ENCODE peak calls at places on chromosomes 3 and 15, in six cellular contexts. M is A549, E is GM12878, P is K562, A is HepG2, O is SK-N-SH. W is an unnamed sample.
A peak's percentile ranks its signal among the peaks of the same experiment; 100 is the strongest.

GRCh38 chr3:30657914-30658313 is 51.5 kb downstream of the TGFBR2 start:
- DNase-seq in O (no peak), E (no peak), P (no peak), A (no peak), M (no peak), W (peak; percentile 23)

GRCh38 chr15:47806008-47806407 is 88.7 kb downstream of the SEMA6D start:
- DNase-seq in E (no peak), P (no peak), O (peak; percentile 50), A (no peak), M (no peak), W (no peak)

GRCh38 chr3:143716731-143717130 is 131.5 kb downstream of the SLC9A9 start:
- DNase-seq in A (no peak), O (no peak), P (no peak), E (no peak), M (no peak), W (no peak)

GRCh38 chr3:47418167-47419082 is 37.6 kb downstream of the PTPN23 start:
- DNase-seq in P (no peak), A (no peak), M (no peak), E (no peak), O (peak; percentile 48), W (no peak)

GRCh38 chr3:197463279-197463678 is 92.5 kb downstream of the BDH1 start:
- DNase-seq in M (no peak), E (no peak), O (no peak), P (no peak), A (no peak), W (peak; percentile 30)

GRCh38 chr3:2354702-2355101 is 256.0 kb downstream of the CNTN4 start:
- DNase-seq in O (peak; percentile 60), E (no peak), M (peak; percentile 1), P (no peak), A (no peak), W (no peak)

GRCh38 chr3:156694536-156694935 is 20.1 kb downstream of the TIPARP start:
- DNase-seq in M (no peak), E (no peak), O (no peak), P (no peak), A (no peak), W (peak; percentile 76)

GRCh38 chr3:50205719-50206276 is 727 bp downstream of the SLC38A3 start:
- DNase-seq in M (no peak), P (peak; percentile 27), A (peak; percentile 73), O (peak; percentile 62), E (no peak), W (no peak)

GRCh38 chr3:114809668-114810413 is 337.2 kb downstream of the ZBTB20 start:
- DNase-seq in M (peak; percentile 11), A (peak; percentile 8), P (no peak), O (no peak), E (peak; percentile 79), W (peak; percentile 65)

GRCh38 chr3:124463234-124463633 is 267.0 kb upstream of the UMPS start:
- DNase-seq in O (no peak), P (no peak), M (no peak), E (no peak), A (no peak), W (no peak)

GRCh38 chr3:124467980-124468902 is 262.0 kb upstream of the UMPS start:
- DNase-seq in E (no peak), P (peak; percentile 56), O (peak; percentile 78), A (peak; percentile 20), M (peak; percentile 44), W (peak; percentile 40)
- TF ChIP-seq SMC3 in E (peak; percentile 94), P (peak; percentile 76), O (peak; percentile 97), A (peak; percentile 70), M (peak; percentile 93), W (peak; percentile 97)

DNA sequence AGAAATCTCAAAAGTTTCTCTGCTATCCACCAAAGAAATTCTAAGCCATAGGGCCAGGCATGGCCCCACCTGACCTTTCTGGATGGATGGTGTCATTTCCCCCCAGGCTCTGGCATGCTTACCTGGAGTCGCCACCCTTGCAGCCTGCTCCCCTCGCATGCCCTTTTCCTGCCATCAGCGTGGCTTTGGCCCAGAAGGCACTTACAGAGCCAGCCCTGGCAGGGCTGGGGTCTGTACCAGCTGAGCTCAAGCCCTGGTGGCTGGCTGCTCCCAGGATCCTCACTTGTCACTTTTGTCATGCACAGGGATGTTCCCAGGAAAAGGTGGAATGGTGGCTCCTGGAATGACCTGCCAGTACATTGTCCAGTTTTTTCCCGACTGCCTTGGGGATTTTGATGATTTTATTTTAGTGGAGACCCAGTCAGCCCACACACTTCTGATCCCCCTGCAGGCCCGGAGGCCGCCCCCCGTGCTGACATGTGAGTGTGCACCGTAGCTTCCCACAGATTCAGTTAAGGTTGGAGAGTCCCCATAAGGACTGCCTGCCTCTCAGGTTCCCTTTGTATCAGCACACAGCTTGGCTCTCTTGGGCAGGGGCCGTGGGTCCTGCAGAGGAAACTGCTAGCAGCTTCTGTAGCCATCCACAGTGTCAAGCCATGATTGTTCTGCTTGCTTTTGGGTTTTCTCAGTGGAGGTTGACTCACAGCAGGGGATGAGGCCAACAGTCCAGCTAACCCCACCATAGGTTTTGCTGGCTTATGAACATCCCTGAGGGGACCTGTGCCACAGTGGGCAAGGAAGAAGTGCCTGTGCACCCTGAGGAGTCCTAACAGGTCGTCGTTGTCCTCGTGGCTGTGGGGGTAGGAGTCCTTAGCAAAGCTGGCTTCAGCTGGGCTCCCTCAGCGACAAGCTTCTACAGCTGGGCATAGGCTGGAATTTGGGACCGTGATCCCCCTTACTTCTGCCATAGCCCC is 46.2 kb downstream of the DLEC1 start:
- DNase-seq in O (peak; percentile 38), P (no peak), A (no peak), M (no peak), E (no peak), W (no peak)
- TF ChIP-seq SMC3 in O (no peak), P (no peak), A (no peak), M (no peak), E (no peak), W (no peak)

GRCh38 chr15:76667943-76668715 is 237.0 kb downstream of the SCAPER start:
- DNase-seq in O (no peak), A (no peak), P (no peak), E (no peak), M (no peak), W (peak; percentile 25)
- TF ChIP-seq SMC3 in O (no peak), A (no peak), P (no peak), E (no peak), M (no peak), W (no peak)

DNA sequence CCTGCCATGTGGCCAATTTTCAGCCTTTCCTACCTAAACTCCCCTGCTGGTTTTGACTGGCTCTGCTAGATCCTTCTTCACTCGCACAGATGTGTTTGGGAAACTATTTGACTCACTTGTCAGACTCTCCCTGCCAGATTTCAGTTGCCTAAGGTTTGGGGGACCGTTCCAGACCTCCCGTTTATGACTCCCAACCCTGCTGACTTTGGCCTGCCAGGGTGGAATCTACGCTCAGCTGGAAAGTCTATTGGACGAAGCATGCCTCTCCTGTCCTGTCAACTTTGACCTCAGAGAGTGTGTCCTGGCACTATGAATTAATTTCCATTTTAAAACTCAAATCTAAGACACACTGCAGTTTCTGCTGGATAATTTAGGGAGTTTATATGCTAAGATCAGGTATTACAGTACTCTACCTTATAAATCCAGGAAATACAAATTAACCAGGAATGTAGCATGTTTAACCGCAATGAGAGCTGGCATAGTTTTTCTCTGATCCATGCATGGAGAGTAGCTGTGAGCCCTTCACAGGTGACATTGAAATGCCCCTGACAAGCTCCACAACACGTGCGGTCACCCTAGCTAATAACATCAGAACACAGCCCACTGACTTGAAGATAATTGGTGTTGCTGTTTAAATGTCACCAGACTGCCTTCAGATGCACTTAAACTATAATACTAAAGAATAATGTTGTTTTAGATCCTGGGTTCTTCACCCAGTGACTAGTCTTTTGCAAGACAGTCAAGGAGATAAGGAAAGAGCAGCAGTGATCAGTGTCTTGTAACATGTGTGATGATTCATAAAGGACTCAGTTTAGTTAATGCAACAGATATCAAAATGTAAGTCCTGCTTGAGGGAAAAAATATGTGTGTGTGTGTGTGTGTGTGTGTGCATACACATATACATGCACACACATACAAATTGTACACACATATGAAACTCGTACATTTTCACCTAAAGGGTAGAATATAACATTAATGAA is 223.0 kb upstream of the MCTP2 start:
- DNase-seq in M (no peak), P (no peak), O (no peak), E (no peak), A (no peak), W (peak; percentile 26)
- TF ChIP-seq SMC3 in M (no peak), P (no peak), O (no peak), E (no peak), A (no peak), W (no peak)

DNA sequence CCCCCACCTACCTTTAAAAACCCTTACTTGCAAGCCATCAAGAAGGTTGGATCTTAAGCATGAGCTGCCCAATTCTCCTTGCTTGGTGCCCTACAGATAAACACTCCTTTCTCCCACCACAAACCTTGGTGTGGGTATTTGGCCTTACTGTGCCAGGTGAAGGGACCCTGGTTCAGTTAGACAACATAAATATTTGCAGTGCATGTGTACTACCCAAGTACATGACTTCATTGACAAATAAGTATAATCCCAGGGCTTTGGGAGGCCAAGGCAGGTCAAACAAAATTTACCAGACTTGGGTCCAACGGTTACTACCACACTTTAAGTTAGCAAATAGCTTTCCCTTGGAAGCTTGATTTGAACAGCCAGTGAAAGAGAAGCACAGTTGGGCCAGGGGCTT is 9.3 kb upstream of the CNOT10 start:
- DNase-seq in E (no peak), M (no peak), P (no peak), A (peak; percentile 26), O (no peak), W (no peak)
- TF ChIP-seq SMC3 in E (no peak), M (no peak), P (no peak), A (no peak), O (no peak), W (no peak)

GRCh38 chr3:126432901-126433480 is 38.3 kb downstream of the CFAP100 start:
- DNase-seq in O (no peak), P (no peak), M (no peak), A (no peak), E (no peak), W (no peak)

GRCh38 chr3:126434931-126435411 is 40.3 kb downstream of the CFAP100 start:
- DNase-seq in P (no peak), M (no peak), E (no peak), O (no peak), A (no peak), W (no peak)

GRCh38 chr3:126432361-126432760 is 37.7 kb downstream of the CFAP100 start:
- DNase-seq in M (no peak), O (no peak), P (no peak), E (no peak), A (no peak), W (peak; percentile 53)

GRCh38 chr3:126434264-126434590 is 39.5 kb downstream of the CFAP100 start:
- DNase-seq in O (no peak), M (no peak), P (no peak), E (no peak), A (no peak), W (no peak)

GRCh38 chr3:126433496-126434263 is 39.0 kb downstream of the CFAP100 start:
- DNase-seq in O (no peak), P (no peak), E (no peak), A (no peak), M (no peak), W (no peak)
- TF ChIP-seq SMC3 in O (no peak), P (no peak), E (no peak), A (no peak), M (no peak), W (no peak)

GRCh38 chr3:40690696-40691597 is 166.2 kb downstream of the ZNF621 start:
- DNase-seq in M (no peak), P (no peak), E (no peak), O (no peak), A (no peak), W (no peak)
- TF ChIP-seq SMC3 in M (no peak), P (no peak), E (no peak), O (no peak), A (no peak), W (no peak)

GRCh38 chr3:152382312-152383135 is 113.8 kb downstream of the MBNL1 start:
- DNase-seq in A (no peak), P (no peak), E (no peak), O (no peak), M (no peak), W (no peak)
- TF ChIP-seq SMC3 in A (no peak), P (no peak), E (no peak), O (no peak), M (no peak), W (no peak)

GRCh38 chr15:82196353-82196752 is 66.2 kb downstream of the EFL1 start:
- DNase-seq in P (no peak), O (no peak), M (no peak), E (no peak), A (no peak), W (no peak)
- TF ChIP-seq SMC3 in P (no peak), O (no peak), M (no peak), E (no peak), A (no peak), W (no peak)